ENCODE peak calls at places on chromosomes 16 and 17, in four cellular contexts. One of them, this sample, is unnamed.

GRCh38 chr16:82936941-82937551 is 310.3 kb downstream of the CDH13 start:
- DNase-seq in aorta: no peak
- DNase-seq in AG04450: peak; percentile 46
- DNase-seq in IMR-90: peak; percentile 87
- DNase-seq in this sample: no peak

GRCh38 chr17:50141750-50142119 is 8.7 kb downstream of the PPP1R9B start:
- DNase-seq in AG04450: no peak
- DNase-seq in aorta: no peak
- DNase-seq in IMR-90: no peak
- DNase-seq in this sample: no peak

GRCh38 chr17:78828470-78829185 is 12.0 kb downstream of the USP36 start:
- DNase-seq in aorta: no peak
- DNase-seq in IMR-90: peak; percentile 78
- DNase-seq in AG04450: peak; percentile 38
- DNase-seq in this sample: no peak

GRCh38 chr16:75372236-75372856 is 61.0 kb downstream of the CFDP1 start:
- DNase-seq in AG04450: no peak
- DNase-seq in aorta: no peak
- DNase-seq in IMR-90: peak; percentile 59
- DNase-seq in this sample: no peak

GRCh38 chr17:63698886-63699637 is 863 bp downstream of the LIMD2 start:
- DNase-seq in AG04450: no peak
- DNase-seq in aorta: peak; percentile 83
- DNase-seq in IMR-90: peak; percentile 29
- DNase-seq in this sample: peak; percentile 76

GRCh38 chr16:68335175-68335574 is 24.4 kb downstream of the PRMT7 start:
- DNase-seq in aorta: no peak
- DNase-seq in AG04450: no peak
- DNase-seq in IMR-90: peak; percentile 42
- DNase-seq in this sample: no peak

GRCh38 chr17:47872019-47872650 is 21.2 kb upstream of the SP6 start:
- DNase-seq in IMR-90: no peak
- DNase-seq in aorta: no peak
- DNase-seq in AG04450: no peak
- DNase-seq in this sample: no peak

GRCh38 chr16:31696968-31697743 is 169.5 kb downstream of the AHSP start:
- DNase-seq in AG04450: no peak
- DNase-seq in aorta: no peak
- DNase-seq in IMR-90: peak; percentile 53
- DNase-seq in this sample: no peak

GRCh38 chr17:76816590-76817135 is 51.5 kb upstream of the MGAT5B start:
- DNase-seq in aorta: no peak
- DNase-seq in IMR-90: peak; percentile 42
- DNase-seq in AG04450: peak; percentile 3
- DNase-seq in this sample: no peak

GRCh38 chr17:32111141-32111771 is 31.0 kb upstream of the RHOT1 start:
- DNase-seq in IMR-90: peak; percentile 68
- DNase-seq in AG04450: peak; percentile 33
- DNase-seq in aorta: peak; percentile 80
- DNase-seq in this sample: peak; percentile 46

GRCh38 chr17:17768415-17769088 is 68.2 kb downstream of the SREBF1 start:
- DNase-seq in aorta: no peak
- DNase-seq in IMR-90: no peak
- DNase-seq in AG04450: no peak
- DNase-seq in this sample: no peak

GRCh38 chr17:17435323-17435722 is 41.5 kb upstream of the MED9 start:
- DNase-seq in AG04450: peak; percentile 92
- DNase-seq in IMR-90: peak; percentile 99
- DNase-seq in aorta: no peak
- DNase-seq in this sample: no peak

GRCh38 chr17:33945641-33946546 is 309.2 kb upstream of the CCL2 start:
- DNase-seq in aorta: no peak
- DNase-seq in IMR-90: no peak
- DNase-seq in AG04450: no peak
- DNase-seq in this sample: no peak

GRCh38 chr16:73060948-73061495 is 13.1 kb upstream of the ZFHX3 start:
- DNase-seq in aorta: no peak
- DNase-seq in AG04450: no peak
- DNase-seq in IMR-90: no peak
- DNase-seq in this sample: no peak

GRCh38 chr16:12332553-12332952 is 356.0 kb downstream of the SNX29 start:
- DNase-seq in AG04450: no peak
- DNase-seq in IMR-90: no peak
- DNase-seq in aorta: no peak
- DNase-seq in this sample: no peak

GRCh38 chr16:89261691-89262563 is 44.4 kb downstream of the ZNF778 start:
- DNase-seq in aorta: peak; percentile 24
- DNase-seq in AG04450: no peak
- DNase-seq in IMR-90: peak; percentile 13
- DNase-seq in this sample: no peak

GRCh38 chr17:78241277-78242023 is 10.0 kb downstream of the TMEM235 start:
- DNase-seq in AG04450: peak; percentile 32
- DNase-seq in IMR-90: peak; percentile 47
- DNase-seq in aorta: no peak
- DNase-seq in this sample: no peak

GRCh38 chr17:52148969-52149351 is 9.6 kb downstream of the CA10 start:
- DNase-seq in IMR-90: no peak
- DNase-seq in aorta: no peak
- DNase-seq in AG04450: no peak
- DNase-seq in this sample: no peak

GRCh38 chr17:6240001-6240400 is 169.8 kb downstream of the WSCD1 start:
- DNase-seq in AG04450: no peak
- DNase-seq in IMR-90: no peak
- DNase-seq in aorta: no peak
- DNase-seq in this sample: no peak

GRCh38 chr17:82343560-82343959 is 10.0 kb upstream of the SECTM1 start:
- DNase-seq in AG04450: no peak
- DNase-seq in IMR-90: no peak
- DNase-seq in aorta: no peak
- DNase-seq in this sample: no peak

GRCh38 chr16:75011634-75012307 is 12.9 kb downstream of the ZNRF1 start:
- DNase-seq in aorta: no peak
- DNase-seq in AG04450: peak; percentile 51
- DNase-seq in IMR-90: peak; percentile 92
- DNase-seq in this sample: peak; percentile 61

GRCh38 chr16:51453296-51453695 is 302.2 kb upstream of the SALL1 start:
- DNase-seq in IMR-90: no peak
- DNase-seq in aorta: no peak
- DNase-seq in AG04450: no peak
- DNase-seq in this sample: no peak

GRCh38 chr16:24966599-24966998 is 48.6 kb downstream of the ARHGAP17 start:
- DNase-seq in IMR-90: no peak
- DNase-seq in AG04450: no peak
- DNase-seq in aorta: no peak
- DNase-seq in this sample: no peak

GRCh38 chr17:65857713-65858112 is 296.3 kb upstream of the AXIN2 start:
- DNase-seq in AG04450: no peak
- DNase-seq in IMR-90: no peak
- DNase-seq in aorta: no peak
- DNase-seq in this sample: no peak

GRCh38 chr16:57577691-57578224 is 35.3 kb downstream of the ADGRG5 start:
- DNase-seq in AG04450: no peak
- DNase-seq in aorta: no peak
- DNase-seq in IMR-90: no peak
- DNase-seq in this sample: peak; percentile 58

GRCh38 chr16:88754912-88755744 is 29.9 kb downstream of the PIEZO1 start:
- DNase-seq in IMR-90: peak; percentile 63
- DNase-seq in aorta: no peak
- DNase-seq in AG04450: peak; percentile 60
- DNase-seq in this sample: no peak

DNA sequence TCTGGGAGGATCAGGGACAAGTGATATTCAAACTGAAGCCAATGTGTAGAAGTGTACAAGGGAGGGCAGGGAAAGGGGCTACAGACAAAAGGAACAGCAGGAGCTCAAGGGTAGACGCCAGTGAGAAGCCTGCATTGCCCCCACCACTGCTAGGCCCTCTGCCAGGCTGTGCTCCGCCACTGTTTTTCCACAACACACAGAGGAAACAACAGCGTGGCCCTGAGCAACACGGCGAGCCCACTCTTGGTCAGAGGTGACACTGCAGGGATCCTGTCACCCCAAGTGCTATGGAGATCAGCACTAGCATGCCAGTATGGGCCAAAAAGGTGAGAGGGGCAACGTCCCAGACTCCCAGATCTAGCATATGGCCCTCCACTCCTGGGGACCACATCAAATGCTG is 23.4 kb downstream of the MYO18A start:
- DNase-seq in AG04450: no peak
- DNase-seq in IMR-90: no peak
- DNase-seq in aorta: no peak
- DNase-seq in this sample: no peak
- H3K27ac ChIP-seq in AG04450: no peak overlapping the region
- H3K27ac ChIP-seq in IMR-90: peak overlapping the region; percentile 96
- H3K27ac ChIP-seq in aorta: no peak overlapping the region
- H3K27ac ChIP-seq in this sample: no peak overlapping the region

DNA sequence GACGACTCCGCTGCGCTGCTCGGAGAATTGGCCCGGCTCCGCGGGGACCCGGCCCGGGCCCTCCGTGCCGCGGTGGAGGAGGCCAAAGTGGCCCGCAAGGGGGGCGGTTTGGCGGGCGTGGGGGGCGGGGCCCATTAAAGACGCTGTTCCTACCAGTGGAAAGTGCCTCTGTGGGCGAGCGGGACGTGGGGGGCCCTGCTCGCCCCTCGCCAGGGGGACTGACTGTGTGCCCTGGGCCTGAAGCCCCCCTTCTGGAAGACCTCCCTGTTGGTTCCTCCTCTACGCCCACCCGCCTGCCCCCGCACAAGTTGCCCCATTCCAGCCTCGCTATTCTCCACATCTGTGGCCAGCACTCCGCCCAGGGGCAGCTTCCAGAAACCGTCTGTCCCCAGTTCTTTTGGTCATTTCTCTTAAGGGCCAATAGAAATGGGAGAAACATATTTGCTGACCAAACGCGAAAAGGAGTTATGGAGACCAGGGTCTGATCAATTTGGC is 1.9 kb upstream of the FGF11 start:
- DNase-seq in aorta: no peak
- DNase-seq in IMR-90: no peak
- DNase-seq in AG04450: no peak
- DNase-seq in this sample: no peak
- H3K4me3 ChIP-seq in aorta: no peak overlapping the region
- H3K4me3 ChIP-seq in IMR-90: peak overlapping the region; percentile 30
- H3K4me3 ChIP-seq in AG04450: peak overlapping the region; percentile 38
- H3K4me3 ChIP-seq in this sample: peak overlapping the region; percentile 55

GRCh38 chr17:43026610-43027009 is 1.6 kb downstream of the RND2 start:
- DNase-seq in aorta: no peak
- DNase-seq in IMR-90: no peak
- DNase-seq in AG04450: no peak
- DNase-seq in this sample: no peak

GRCh38 chr17:43025766-43026537 is 921 bp downstream of the RND2 start:
- DNase-seq in AG04450: no peak
- DNase-seq in IMR-90: no peak
- DNase-seq in aorta: peak; percentile 42
- DNase-seq in this sample: no peak

GRCh38 chr17:43027091-43028032 is 2.3 kb downstream of the RND2 start:
- DNase-seq in AG04450: no peak
- DNase-seq in aorta: peak; percentile 21
- DNase-seq in IMR-90: no peak
- DNase-seq in this sample: no peak

GRCh38 chr17:43024407-43025289 is at the start of gene RND2:
- DNase-seq in IMR-90: peak; percentile 96
- DNase-seq in aorta: peak; percentile 94
- DNase-seq in AG04450: peak; percentile 84
- DNase-seq in this sample: peak; percentile 95

GRCh38 chr17:43025290-43025657 is 243 bp downstream of the RND2 start:
- DNase-seq in IMR-90: no peak
- DNase-seq in AG04450: no peak
- DNase-seq in aorta: peak; percentile 58
- DNase-seq in this sample: no peak
- H3K27ac ChIP-seq in IMR-90: no peak overlapping the region
- H3K27ac ChIP-seq in AG04450: no peak overlapping the region
- H3K27ac ChIP-seq in aorta: peak overlapping the region; percentile 21
- H3K27ac ChIP-seq in this sample: peak overlapping the region; percentile 46

GRCh38 chr17:38363016-38363415 is 11.4 kb downstream of the SOCS7 start:
- DNase-seq in AG04450: no peak
- DNase-seq in IMR-90: no peak
- DNase-seq in aorta: no peak
- DNase-seq in this sample: no peak

GRCh38 chr17:38361700-38362465 is 10.2 kb downstream of the SOCS7 start:
- DNase-seq in aorta: no peak
- DNase-seq in AG04450: no peak
- DNase-seq in IMR-90: no peak
- DNase-seq in this sample: no peak

GRCh38 chr17:38369124-38369886 is 17.7 kb downstream of the SOCS7 start:
- DNase-seq in IMR-90: no peak
- DNase-seq in aorta: no peak
- DNase-seq in AG04450: no peak
- DNase-seq in this sample: no peak

GRCh38 chr17:38358586-38359513 is 7.2 kb downstream of the SOCS7 start:
- DNase-seq in aorta: no peak
- DNase-seq in AG04450: no peak
- DNase-seq in IMR-90: no peak
- DNase-seq in this sample: no peak

GRCh38 chr17:38364741-38365140 is 13.1 kb downstream of the SOCS7 start:
- DNase-seq in aorta: no peak
- DNase-seq in AG04450: no peak
- DNase-seq in IMR-90: no peak
- DNase-seq in this sample: no peak
- H3K4me3 ChIP-seq in aorta: no peak overlapping the region
- H3K4me3 ChIP-seq in AG04450: no peak overlapping the region
- H3K4me3 ChIP-seq in IMR-90: no peak overlapping the region
- H3K4me3 ChIP-seq in this sample: no peak overlapping the region

GRCh38 chr17:81238490-81238814 is 403 bp downstream of the TEPSIN start:
- DNase-seq in IMR-90: no peak
- DNase-seq in aorta: no peak
- DNase-seq in AG04450: no peak
- DNase-seq in this sample: no peak
- H3K27ac ChIP-seq in IMR-90: peak overlapping the region; percentile 48
- H3K27ac ChIP-seq in aorta: no peak overlapping the region
- H3K27ac ChIP-seq in AG04450: no peak overlapping the region
- H3K27ac ChIP-seq in this sample: peak overlapping the region; percentile 86

GRCh38 chr17:2484876-2485275 is 26.8 kb downstream of the METTL16 start:
- DNase-seq in IMR-90: no peak
- DNase-seq in aorta: no peak
- DNase-seq in AG04450: no peak
- DNase-seq in this sample: no peak

GRCh38 chr17:2485543-2485942 is 26.1 kb downstream of the METTL16 start:
- DNase-seq in aorta: no peak
- DNase-seq in IMR-90: no peak
- DNase-seq in AG04450: no peak
- DNase-seq in this sample: no peak

GRCh38 chr17:2483084-2483483 is 28.6 kb downstream of the METTL16 start:
- DNase-seq in aorta: no peak
- DNase-seq in AG04450: no peak
- DNase-seq in IMR-90: no peak
- DNase-seq in this sample: no peak

GRCh38 chr17:2487306-2487705 is 24.4 kb downstream of the METTL16 start:
- DNase-seq in AG04450: no peak
- DNase-seq in IMR-90: no peak
- DNase-seq in aorta: no peak
- DNase-seq in this sample: no peak

DNA sequence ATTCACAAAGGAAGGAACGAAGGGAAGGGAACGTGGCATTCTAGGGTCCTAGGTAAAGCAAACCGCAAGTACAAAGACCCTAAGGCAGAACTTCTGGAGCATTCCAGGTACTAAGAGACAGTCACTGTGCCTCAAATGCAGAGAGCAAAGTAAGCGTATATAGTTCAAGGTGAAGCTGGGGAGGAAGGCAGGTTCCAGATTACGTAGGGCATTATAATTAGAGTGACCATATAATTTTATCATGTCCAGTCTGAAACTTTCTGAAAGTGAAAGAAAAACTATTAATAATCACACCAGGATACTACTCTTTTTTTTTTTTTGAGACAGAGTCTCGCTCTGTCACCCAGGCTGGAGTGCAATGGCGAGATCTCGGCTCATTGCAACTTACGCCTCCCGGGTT is 25.7 kb downstream of the METTL16 start:
- DNase-seq in aorta: no peak
- DNase-seq in IMR-90: no peak
- DNase-seq in AG04450: no peak
- DNase-seq in this sample: no peak
- H3K4me3 ChIP-seq in aorta: no peak overlapping the region
- H3K4me3 ChIP-seq in IMR-90: no peak overlapping the region
- H3K4me3 ChIP-seq in AG04450: no peak overlapping the region
- H3K4me3 ChIP-seq in this sample: no peak overlapping the region